ENCODE peak calls at places on chromosomes 16 and 17, in nine cellular contexts. B is MG63; H is Kasumi-1; Q is DMS153; L is naive thymus-derived CD8-positive, alpha-beta T cell; F is stimulated activated CD8-positive, alpha-beta memory T cell treated with anti-CD3 and anti-CD28 coated beads, Interleukin-12 subunit alpha, Interleukin-12 subunit beta, amount 100 ng/mL, for 4 hours; R is NCI-H1092 treated with DMSO at 0.1 percent for 48 hours; D is CD8-positive, alpha-beta memory T cell; M is RCC 7860. Z is an unnamed sample.

GRCh38 chr16:46607529-46607928 is 13.7 kb downstream of the SHCBP1 start:
- DNase-seq in D (no peak), F (no peak), M (peak), B (no peak), L (peak), H (peak), R (peak), Q (no peak), Z (peak)

GRCh38 chr16:50685456-50686058 is 4.4 kb upstream of the SNX20 start:
- DNase-seq in M (no peak), L (no peak), D (no peak), R (no peak), F (no peak), Q (no peak), H (no peak), B (no peak), Z (no peak)

GRCh38 chr16:85227262-85227923 is 115.1 kb upstream of the CIBAR2 start:
- DNase-seq in H (no peak), L (no peak), D (no peak), R (peak), B (peak), F (no peak), M (peak), Q (peak), Z (no peak)

GRCh38 chr16:85046472-85046916 is 18.9 kb downstream of the KIAA0513 start:
- DNase-seq in R (no peak), D (no peak), H (no peak), F (no peak), M (no peak), L (no peak), B (no peak), Q (no peak), Z (no peak)

GRCh38 chr16:56094231-56094630 is 97.1 kb upstream of the GNAO1 start:
- DNase-seq in H (no peak), D (no peak), B (no peak), F (no peak), Q (no peak), L (no peak), M (no peak), R (no peak), Z (no peak)

GRCh38 chr17:5747964-5748363 is 163.7 kb upstream of the NLRP1 start:
- DNase-seq in M (no peak), F (no peak), B (no peak), H (no peak), R (no peak), D (no peak), L (no peak), Q (no peak), Z (no peak)

GRCh38 chr17:21190078-21190477 is 23.9 kb downstream of the TMEM11 start:
- DNase-seq in R (no peak), B (no peak), Q (no peak), D (no peak), L (no peak), H (no peak), M (no peak), F (no peak), Z (no peak)

GRCh38 chr16:48627148-48627547 is 17.2 kb upstream of the N4BP1 start:
- DNase-seq in D (no peak), M (no peak), R (no peak), F (no peak), L (no peak), Q (no peak), B (no peak), H (no peak), Z (no peak)

GRCh38 chr16:83458612-83459011 is 349.2 kb upstream of the HSBP1 start:
- DNase-seq in R (no peak), B (peak), M (peak), D (no peak), H (no peak), L (no peak), F (no peak), Q (no peak), Z (no peak)

GRCh38 chr17:7413346-7413985 is 5.8 kb downstream of the NLGN2 start:
- DNase-seq in H (no peak), R (no peak), D (no peak), F (no peak), M (no peak), Q (no peak), L (no peak), B (peak), Z (no peak)

GRCh38 chr16:20020083-20020482 is 53.6 kb downstream of the GPR139 start:
- DNase-seq in F (no peak), D (no peak), B (no peak), Q (no peak), R (no peak), L (no peak), M (no peak), H (no peak), Z (no peak)

GRCh38 chr17:80453980-80454556 is 22.3 kb downstream of the NPTX1 start:
- DNase-seq in D (peak), Q (no peak), B (no peak), M (no peak), F (no peak), H (no peak), L (no peak), R (no peak), Z (no peak)

GRCh38 chr16:2196162-2196980 is at the start of gene CASKIN1:
- DNase-seq in R (no peak), L (no peak), D (no peak), F (no peak), H (no peak), Q (no peak), B (no peak), M (no peak), Z (no peak)

GRCh38 chr16:69346683-69347082 is 4.9 kb downstream of the TMED6 start:
- DNase-seq in B (no peak), R (no peak), F (no peak), H (no peak), D (no peak), M (no peak), Q (no peak), L (no peak), Z (no peak)

GRCh38 chr16:27650073-27650701 is 100.2 kb downstream of the KATNIP start:
- DNase-seq in D (no peak), F (no peak), M (no peak), B (no peak), H (no peak), R (no peak), L (no peak), Q (no peak), Z (no peak)

GRCh38 chr16:1613728-1614225 is 1.6 kb downstream of the CRAMP1 start:
- DNase-seq in M (no peak), R (no peak), F (no peak), D (no peak), H (no peak), Q (no peak), B (peak), L (no peak), Z (no peak)

GRCh38 chr16:85391175-85391707 is 221.9 kb upstream of the GSE1 start:
- DNase-seq in R (no peak), F (no peak), B (no peak), H (no peak), Q (no peak), M (no peak), L (no peak), D (no peak), Z (no peak)

GRCh38 chr17:66947311-66947710 is 17.2 kb upstream of the CACNG4 start:
- DNase-seq in B (no peak), L (no peak), F (no peak), H (no peak), R (no peak), M (no peak), D (no peak), Q (no peak), Z (no peak)

GRCh38 chr17:913207-913606 is 66.4 kb downstream of the NXN start:
- DNase-seq in R (no peak), H (no peak), D (no peak), L (no peak), M (no peak), F (no peak), Q (no peak), B (no peak), Z (no peak)

GRCh38 chr17:17022011-17022800 is 20.1 kb upstream of the MPRIP start:
- DNase-seq in D (peak), Q (no peak), R (no peak), F (no peak), H (no peak), L (no peak), B (no peak), M (no peak), Z (no peak)

GRCh38 chr16:75011634-75012307 is 12.9 kb downstream of the ZNRF1 start:
- DNase-seq in H (no peak), B (peak), Q (no peak), D (no peak), L (no peak), M (peak), R (no peak), F (no peak), Z (no peak)

GRCh38 chr16:10971560-10971961 is 27.2 kb downstream of the CLEC16A start:
- DNase-seq in D (no peak), M (peak), Q (peak), L (peak), B (peak), R (peak), H (peak), F (no peak), Z (peak)

GRCh38 chr16:53537591-53537990 is 34.6 kb upstream of the AKTIP start:
- DNase-seq in H (no peak), L (no peak), Q (no peak), D (no peak), R (no peak), M (no peak), B (no peak), F (no peak), Z (peak)

GRCh38 chr17:44646280-44646679 is 10.0 kb upstream of the MEIOC start:
- DNase-seq in R (no peak), D (no peak), B (no peak), Q (no peak), M (no peak), L (no peak), F (no peak), H (no peak), Z (no peak)

GRCh38 chr16:30656974-30657865 is 1.0 kb upstream of the FBRS start:
- DNase-seq in Q (peak), R (peak), B (no peak), D (no peak), F (no peak), L (no peak), M (peak), H (no peak), Z (no peak)

GRCh38 chr16:50592996-50593395 is 44.8 kb downstream of the NKD1 start:
- DNase-seq in Q (no peak), H (no peak), M (no peak), R (no peak), L (no peak), F (no peak), D (no peak), B (no peak), Z (no peak)

GRCh38 chr17:55273579-55274370 is 9.0 kb downstream of the HLF start:
- DNase-seq in R (peak), M (no peak), L (no peak), F (no peak), H (no peak), Q (no peak), D (no peak), B (peak), Z (no peak)